ENCODE peak calls at places on chromosomes 11 and 22, in six cellular contexts. One of them, this sample, is unnamed.

GRCh38 chr11:67365756-67366384 is 7.5 kb downstream of the CLCF1 start:
- DNase-seq in HepG2: no peak
- DNase-seq in H1: no peak
- DNase-seq in K562: no peak
- DNase-seq in SK-N-SH: no peak
- DNase-seq in GM12878: no peak
- DNase-seq in this sample: no peak

GRCh38 chr11:111604392-111605009 is 2.3 kb downstream of the SIK2 start:
- DNase-seq in SK-N-SH: peak; percentile 44
- DNase-seq in GM12878: peak; percentile 23
- DNase-seq in K562: peak; percentile 39
- DNase-seq in H1: no peak
- DNase-seq in HepG2: peak; percentile 61
- DNase-seq in this sample: no peak

GRCh38 chr11:85831050-85831449 is 20.1 kb upstream of the SYTL2 start:
- DNase-seq in HepG2: no peak
- DNase-seq in H1: no peak
- DNase-seq in K562: no peak
- DNase-seq in GM12878: no peak
- DNase-seq in SK-N-SH: no peak
- DNase-seq in this sample: no peak

GRCh38 chr22:23315341-23315917 is 135.1 kb downstream of the BCR start:
- DNase-seq in H1: peak; percentile 87
- DNase-seq in K562: peak; percentile 83
- DNase-seq in GM12878: no peak
- DNase-seq in HepG2: peak; percentile 39
- DNase-seq in SK-N-SH: peak; percentile 79
- DNase-seq in this sample: peak; percentile 46

GRCh38 chr11:66113132-66113856 is 43.2 kb downstream of the PACS1 start:
- DNase-seq in K562: no peak
- DNase-seq in H1: no peak
- DNase-seq in HepG2: peak; percentile 53
- DNase-seq in GM12878: no peak
- DNase-seq in SK-N-SH: no peak
- DNase-seq in this sample: no peak

GRCh38 chr11:12278766-12279671 is 98.4 kb upstream of the PARVA start:
- DNase-seq in GM12878: no peak
- DNase-seq in K562: no peak
- DNase-seq in H1: no peak
- DNase-seq in SK-N-SH: no peak
- DNase-seq in HepG2: peak; percentile 67
- DNase-seq in this sample: no peak

GRCh38 chr11:111530091-111530490 is 10.4 kb upstream of the LAYN start:
- DNase-seq in GM12878: no peak
- DNase-seq in HepG2: no peak
- DNase-seq in H1: no peak
- DNase-seq in K562: no peak
- DNase-seq in SK-N-SH: no peak
- DNase-seq in this sample: no peak

GRCh38 chr11:5171856-5172255 is 17.3 kb upstream of the OR52A1 start:
- DNase-seq in HepG2: no peak
- DNase-seq in SK-N-SH: no peak
- DNase-seq in H1: no peak
- DNase-seq in GM12878: no peak
- DNase-seq in K562: peak; percentile 32
- DNase-seq in this sample: no peak

GRCh38 chr22:48175721-48176120 is 1413.3 kb downstream of the TBC1D22A start:
- DNase-seq in SK-N-SH: no peak
- DNase-seq in HepG2: no peak
- DNase-seq in H1: no peak
- DNase-seq in K562: peak; percentile 46
- DNase-seq in GM12878: no peak
- DNase-seq in this sample: no peak

GRCh38 chr22:45502215-45503070 is at the start of gene FBLN1:
- DNase-seq in HepG2: peak; percentile 71
- DNase-seq in GM12878: no peak
- DNase-seq in SK-N-SH: peak; percentile 97
- DNase-seq in K562: peak; percentile 43
- DNase-seq in H1: peak; percentile 86
- DNase-seq in this sample: no peak

GRCh38 chr22:25120093-25120561 is 79.5 kb upstream of the CRYBB3 start:
- DNase-seq in H1: no peak
- DNase-seq in GM12878: no peak
- DNase-seq in HepG2: peak; percentile 92
- DNase-seq in K562: no peak
- DNase-seq in SK-N-SH: no peak
- DNase-seq in this sample: no peak

GRCh38 chr22:32413715-32414114 is 1.7 kb upstream of the RTCB start:
- DNase-seq in GM12878: no peak
- DNase-seq in H1: no peak
- DNase-seq in SK-N-SH: peak; percentile 34
- DNase-seq in HepG2: peak; percentile 24
- DNase-seq in K562: no peak
- DNase-seq in this sample: no peak

GRCh38 chr11:44961894-44962293 is 11.2 kb upstream of the TP53I11 start:
- DNase-seq in SK-N-SH: no peak
- DNase-seq in HepG2: no peak
- DNase-seq in H1: no peak
- DNase-seq in GM12878: no peak
- DNase-seq in K562: no peak
- DNase-seq in this sample: no peak

GRCh38 chr11:48107188-48107704 is 109.4 kb upstream of the OR4B1 start:
- DNase-seq in HepG2: no peak
- DNase-seq in SK-N-SH: no peak
- DNase-seq in H1: no peak
- DNase-seq in K562: no peak
- DNase-seq in GM12878: peak; percentile 66
- DNase-seq in this sample: no peak

GRCh38 chr11:24357620-24358386 is 139.1 kb upstream of the LUZP2 start:
- DNase-seq in GM12878: no peak
- DNase-seq in K562: no peak
- DNase-seq in SK-N-SH: no peak
- DNase-seq in H1: no peak
- DNase-seq in HepG2: no peak
- DNase-seq in this sample: no peak

DNA sequence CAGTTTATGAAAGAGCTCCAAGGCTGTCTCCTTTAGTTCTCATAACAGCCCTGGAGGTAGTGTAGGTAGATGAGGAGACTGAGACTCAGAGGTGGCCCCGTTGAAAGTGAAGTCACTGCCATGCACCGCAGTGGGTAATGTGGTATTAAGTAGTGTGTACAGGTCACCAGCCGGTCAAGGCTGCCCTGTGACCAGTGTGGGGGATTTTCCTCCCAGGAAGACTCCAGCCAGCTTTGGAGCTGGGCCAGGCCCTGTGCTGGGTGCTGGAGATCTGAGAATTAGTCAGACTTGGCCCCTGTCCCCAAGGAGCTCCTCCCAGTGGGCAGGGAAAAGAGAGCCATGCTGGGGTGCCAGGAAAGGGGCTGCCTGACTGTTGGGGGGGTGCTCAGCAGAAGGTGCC is 5.3 kb downstream of the OMP start:
- DNase-seq in HepG2: peak; percentile 60
- DNase-seq in GM12878: no peak
- DNase-seq in K562: no peak
- DNase-seq in H1: no peak
- DNase-seq in SK-N-SH: no peak
- DNase-seq in this sample: no peak
- TF ChIP-seq POLR2AphosphoS5 in HepG2: no peak
- TF ChIP-seq POLR2AphosphoS5 in GM12878: no peak
- TF ChIP-seq POLR2AphosphoS5 in K562: no peak
- TF ChIP-seq POLR2AphosphoS5 in H1: no peak
- TF ChIP-seq POLR2AphosphoS5 in SK-N-SH: peak; percentile 41
- TF ChIP-seq POLR2AphosphoS5 in this sample: no peak

DNA sequence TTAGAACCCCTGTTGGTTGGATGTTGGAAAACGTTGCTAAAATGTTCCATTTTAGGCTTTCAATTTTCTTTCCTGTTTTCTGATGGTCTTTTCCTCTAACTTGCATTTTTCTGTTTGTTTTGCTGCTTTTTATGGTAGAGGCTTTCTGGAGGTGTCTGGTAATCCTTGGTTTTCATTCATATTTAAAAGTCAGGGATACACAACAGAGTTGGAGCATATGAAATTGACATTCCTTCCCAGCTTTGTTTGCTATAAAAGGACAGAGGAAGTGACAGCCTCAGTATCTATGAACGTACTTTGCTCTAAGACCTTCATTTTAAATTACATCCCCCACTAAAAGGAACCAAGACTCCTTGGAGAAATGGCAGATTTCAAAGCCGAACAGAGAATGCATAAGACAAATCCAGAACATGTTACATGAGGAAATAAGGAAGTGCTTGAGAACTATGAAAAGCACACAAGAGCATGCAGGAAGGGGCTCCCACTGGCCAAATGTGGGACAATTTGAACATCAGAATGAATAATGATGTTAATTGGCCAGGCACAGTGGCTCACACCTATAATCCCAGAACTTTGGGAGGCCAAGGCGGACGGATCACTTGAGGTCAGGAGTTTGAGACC is 56.7 kb downstream of the PPP6R3 start:
- DNase-seq in GM12878: no peak
- DNase-seq in H1: no peak
- DNase-seq in SK-N-SH: no peak
- DNase-seq in HepG2: no peak
- DNase-seq in K562: no peak
- DNase-seq in this sample: no peak
- TF ChIP-seq TAF1 in GM12878: no peak
- TF ChIP-seq TAF1 in H1: no peak
- TF ChIP-seq TAF1 in SK-N-SH: no peak
- TF ChIP-seq TAF1 in HepG2: no peak
- TF ChIP-seq TAF1 in K562: no peak
- TF ChIP-seq TAF1 in this sample: no peak

GRCh38 chr11:62712413-62712812 is 4.9 kb downstream of the GNG3 start:
- DNase-seq in SK-N-SH: no peak
- DNase-seq in H1: no peak
- DNase-seq in HepG2: no peak
- DNase-seq in GM12878: no peak
- DNase-seq in K562: no peak
- DNase-seq in this sample: no peak

GRCh38 chr11:62715150-62716130 is 8.0 kb downstream of the GNG3 start:
- DNase-seq in GM12878: no peak
- DNase-seq in HepG2: no peak
- DNase-seq in H1: no peak
- DNase-seq in K562: no peak
- DNase-seq in SK-N-SH: peak; percentile 42
- DNase-seq in this sample: no peak

GRCh38 chr11:62712861-62713260 is 5.4 kb downstream of the GNG3 start:
- DNase-seq in H1: no peak
- DNase-seq in K562: no peak
- DNase-seq in GM12878: no peak
- DNase-seq in SK-N-SH: no peak
- DNase-seq in HepG2: no peak
- DNase-seq in this sample: no peak

GRCh38 chr11:62716206-62716605 is 8.7 kb downstream of the GNG3 start:
- DNase-seq in SK-N-SH: no peak
- DNase-seq in K562: no peak
- DNase-seq in GM12878: no peak
- DNase-seq in H1: no peak
- DNase-seq in HepG2: no peak
- DNase-seq in this sample: no peak

DNA sequence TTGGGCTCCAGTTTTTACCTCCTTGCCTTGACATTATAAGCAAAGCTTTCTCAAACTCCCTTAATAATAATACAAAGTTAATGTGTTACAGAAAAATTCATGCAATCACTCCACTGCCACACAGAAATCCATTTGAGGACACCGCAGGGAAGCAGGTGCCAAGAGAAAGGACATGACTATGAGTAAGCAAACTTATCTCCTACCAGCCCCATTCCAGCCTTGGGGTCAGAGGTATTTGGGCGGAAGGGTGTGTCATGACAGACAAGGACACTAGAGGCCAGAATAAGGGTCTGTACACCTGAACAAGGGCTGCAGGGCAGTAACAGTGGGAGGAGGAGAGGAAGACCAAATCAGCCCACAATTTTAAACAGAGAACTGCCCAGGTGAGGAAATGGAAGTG is 5.9 kb downstream of the GNG3 start:
- DNase-seq in GM12878: no peak
- DNase-seq in SK-N-SH: no peak
- DNase-seq in HepG2: no peak
- DNase-seq in K562: peak; percentile 55
- DNase-seq in H1: no peak
- DNase-seq in this sample: no peak
- TF ChIP-seq POLR2AphosphoS5 in GM12878: no peak
- TF ChIP-seq POLR2AphosphoS5 in SK-N-SH: no peak
- TF ChIP-seq POLR2AphosphoS5 in HepG2: peak; percentile 20
- TF ChIP-seq POLR2AphosphoS5 in K562: no peak
- TF ChIP-seq POLR2AphosphoS5 in H1: no peak
- TF ChIP-seq POLR2AphosphoS5 in this sample: no peak

GRCh38 chr11:103904324-103904667 is 132.1 kb upstream of the DDI1 start:
- DNase-seq in H1: no peak
- DNase-seq in HepG2: no peak
- DNase-seq in GM12878: peak; percentile 73
- DNase-seq in SK-N-SH: no peak
- DNase-seq in K562: no peak
- DNase-seq in this sample: no peak
- TF ChIP-seq TAF1 in H1: no peak
- TF ChIP-seq TAF1 in HepG2: no peak
- TF ChIP-seq TAF1 in GM12878: no peak
- TF ChIP-seq TAF1 in SK-N-SH: no peak
- TF ChIP-seq TAF1 in K562: no peak
- TF ChIP-seq TAF1 in this sample: no peak

DNA sequence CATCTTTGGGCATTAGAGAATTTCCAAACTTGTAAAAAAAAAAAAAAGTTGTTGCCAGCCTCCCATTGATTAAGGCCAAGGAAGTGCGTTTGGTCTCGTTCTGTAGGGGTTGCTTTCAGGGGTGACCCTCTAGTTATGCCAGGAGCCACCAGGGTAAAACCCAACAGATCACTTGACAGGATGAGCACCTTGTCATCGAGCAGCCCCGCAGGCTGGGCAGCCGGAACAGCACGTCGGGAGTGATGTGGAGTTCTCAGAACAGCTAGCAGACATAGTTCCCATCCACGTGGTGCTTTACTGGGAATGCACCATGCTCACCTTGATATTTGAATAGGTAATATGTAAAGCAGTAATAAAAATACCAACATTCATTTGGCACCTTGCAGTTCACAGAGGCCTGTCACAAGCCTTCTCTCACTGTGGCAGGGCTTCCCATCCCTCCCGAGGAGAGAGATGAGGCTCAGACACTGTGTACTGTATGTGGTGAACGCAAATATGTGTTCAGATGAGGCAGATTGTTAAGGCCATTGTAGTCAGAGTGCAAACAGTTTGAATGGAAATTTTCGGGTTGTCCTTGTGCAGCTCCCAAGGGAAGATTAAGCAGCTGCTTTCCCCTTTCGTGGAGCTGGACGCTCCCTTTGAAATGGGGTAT is 70.9 kb upstream of the SORL1-AS1 start:
- DNase-seq in GM12878: no peak
- DNase-seq in SK-N-SH: no peak
- DNase-seq in H1: no peak
- DNase-seq in K562: no peak
- DNase-seq in HepG2: peak; percentile 21
- DNase-seq in this sample: no peak
- TF ChIP-seq POLR2AphosphoS5 in GM12878: no peak
- TF ChIP-seq POLR2AphosphoS5 in SK-N-SH: no peak
- TF ChIP-seq POLR2AphosphoS5 in H1: no peak
- TF ChIP-seq POLR2AphosphoS5 in K562: no peak
- TF ChIP-seq POLR2AphosphoS5 in HepG2: no peak
- TF ChIP-seq POLR2AphosphoS5 in this sample: no peak

This sample was measured in GM12891.